ENCODE peak calls at places on chromosome 11, in six cellular contexts. F is IMR-90, W is H9, S is H1, R is trophoblast cell, G is mesenchymal stem cell. H is an unnamed sample.

GRCh38 chr11:2844116-2844515 is 41.5 kb downstream of the CDKN1C start:
- DNase-seq in G (no peak), R (no peak), F (no peak), S (no peak), W (no peak), H (no peak)

GRCh38 chr11:13261600-13262061 is 16.0 kb upstream of the BMAL1 start:
- DNase-seq in G (peak; percentile 93), W (no peak), R (no peak), S (no peak), F (peak; percentile 87), H (no peak)

GRCh38 chr11:47800759-47801158 is 33.6 kb upstream of the FNBP4 start:
- DNase-seq in W (no peak), G (no peak), S (no peak), F (no peak), R (no peak), H (no peak)

GRCh38 chr11:120835601-120836228 is 188.2 kb upstream of the TBCEL start:
- DNase-seq in R (peak; percentile 15), W (no peak), S (no peak), F (peak; percentile 12), G (no peak), H (no peak)

GRCh38 chr11:76321340-76321739 is 59.6 kb downstream of the THAP12 start:
- DNase-seq in R (no peak), S (no peak), F (no peak), W (no peak), G (no peak), H (no peak)

GRCh38 chr11:87063982-87064381 is 26.2 kb downstream of the TMEM135 start:
- DNase-seq in R (peak; percentile 35), G (peak; percentile 16), F (peak; percentile 19), W (no peak), S (no peak), H (no peak)

GRCh38 chr11:122422707-122423106 is 232.8 kb upstream of the UBASH3B start:
- DNase-seq in F (peak; percentile 31), R (peak; percentile 86), G (no peak), S (no peak), W (no peak), H (no peak)

GRCh38 chr11:111631666-111632039 is 29.4 kb downstream of the SIK2 start:
- DNase-seq in F (peak; percentile 88), W (no peak), G (peak; percentile 52), R (peak; percentile 78), S (no peak), H (no peak)

GRCh38 chr11:26331911-26332571 is at the start of gene ANO3:
- DNase-seq in W (peak; percentile 97), G (peak; percentile 83), F (peak; percentile 73), R (peak; percentile 64), S (peak; percentile 97), H (peak; percentile 91)

GRCh38 chr11:126456783-126457542 is 101.5 kb downstream of the ST3GAL4 start:
- DNase-seq in F (no peak), S (no peak), R (no peak), G (no peak), W (no peak), H (no peak)

GRCh38 chr11:126459691-126460404 is 104.4 kb downstream of the ST3GAL4 start:
- DNase-seq in S (no peak), R (no peak), F (peak; percentile 91), W (no peak), G (no peak), H (no peak)

GRCh38 chr11:126457817-126458216 is 102.3 kb downstream of the ST3GAL4 start:
- DNase-seq in G (no peak), S (no peak), R (no peak), F (no peak), W (no peak), H (no peak)

GRCh38 chr11:126452718-126453117 is 97.2 kb downstream of the ST3GAL4 start:
- DNase-seq in W (no peak), G (no peak), F (no peak), S (no peak), R (no peak), H (no peak)

GRCh38 chr11:126456089-126456488 is 100.6 kb downstream of the ST3GAL4 start:
- DNase-seq in F (no peak), G (no peak), S (no peak), W (no peak), R (no peak), H (no peak)
- H2BK5ac ChIP-seq in F (no peak overlapping the region), G (no peak overlapping the region), S (no peak overlapping the region), W (no peak overlapping the region), R (no peak overlapping the region), H (no peak overlapping the region)

GRCh38 chr11:46333129-46333947 is 13.9 kb upstream of the DGKZ start:
- DNase-seq in F (no peak), R (no peak), G (no peak), S (no peak), W (peak; percentile 64), H (no peak)
- H3K4me2 ChIP-seq in F (peak overlapping the region; percentile 43), R (peak overlapping the region; percentile 65), G (peak overlapping the region; percentile 83), S (peak overlapping the region; percentile 79), W (peak overlapping the region; percentile 36), H (peak overlapping the region; percentile 90)

GRCh38 chr11:1082346-1082727 is 7.7 kb downstream of the MUC2 start:
- DNase-seq in R (no peak), F (no peak), S (no peak), G (no peak), W (no peak), H (no peak)

GRCh38 chr11:1082728-1083620 is 8.3 kb downstream of the MUC2 start:
- DNase-seq in S (no peak), R (no peak), G (no peak), W (no peak), F (no peak), H (no peak)

GRCh38 chr11:1084561-1085439 is 10.1 kb downstream of the MUC2 start:
- DNase-seq in W (no peak), S (no peak), R (no peak), G (no peak), F (no peak), H (no peak)

GRCh38 chr11:1085440-1086170 is 10.9 kb downstream of the MUC2 start:
- DNase-seq in W (no peak), G (no peak), S (no peak), F (no peak), R (no peak), H (no peak)

GRCh38 chr11:1083621-1084551 is 9.2 kb downstream of the MUC2 start:
- DNase-seq in S (no peak), W (no peak), R (no peak), F (no peak), G (no peak), H (no peak)
- H3K9me3 ChIP-seq in S (peaks cover 13% of the 10 kb centered on the region), W (no peaks in the 10 kb centered on the region), R (peaks cover 23% of the 10 kb centered on the region), F (peaks cover under 1% of the 10 kb centered on the region), G (no peaks in the 10 kb centered on the region), H (no peaks in the 10 kb centered on the region)

DNA sequence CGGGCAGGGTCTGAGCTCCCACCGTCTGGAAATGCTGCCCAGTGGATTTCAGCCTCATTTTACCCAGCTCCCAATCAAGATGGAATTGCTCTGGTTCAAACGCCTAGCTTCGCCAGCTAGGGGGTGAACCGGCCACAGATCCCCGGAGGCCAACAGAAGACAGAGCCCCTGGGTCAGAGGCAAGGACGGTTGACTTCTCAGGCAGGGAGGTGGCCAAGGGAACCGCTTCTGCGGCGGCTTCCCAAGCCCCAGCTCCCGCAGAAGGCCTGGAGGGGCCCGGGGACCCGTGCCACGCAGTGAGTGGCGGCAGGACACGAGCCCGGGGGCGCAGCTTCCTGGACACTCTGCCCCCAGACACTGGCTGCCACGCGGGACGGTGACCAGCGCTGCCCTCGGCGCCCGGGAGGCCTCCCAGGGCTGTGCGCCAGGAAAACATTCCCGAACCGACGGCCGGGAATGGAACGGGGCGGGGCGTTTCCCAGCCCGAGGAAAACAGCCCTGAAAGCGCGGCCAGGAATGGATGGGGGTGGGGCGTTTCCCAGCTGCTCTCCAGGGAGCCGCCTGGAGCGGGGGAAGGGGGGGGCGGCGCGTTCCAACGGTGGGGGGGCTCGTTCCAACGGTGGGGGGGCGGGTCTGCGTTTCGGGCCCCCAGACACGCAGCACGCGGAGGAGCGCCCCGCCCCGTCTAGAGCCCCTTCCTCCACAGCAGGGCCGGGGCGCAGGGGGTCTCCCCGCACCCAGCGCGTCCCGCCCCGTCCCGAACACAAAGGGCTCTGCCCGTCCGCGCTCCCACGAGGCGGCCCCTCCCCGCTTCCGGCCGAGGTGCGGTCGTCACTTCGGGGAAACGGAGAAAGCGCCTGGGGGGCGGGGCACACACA is 13.5 kb upstream of the B4GALNT4 start:
- DNase-seq in G (peak; percentile 97), W (peak; percentile 88), S (peak; percentile 90), R (peak; percentile 86), F (peak; percentile 94), H (peak; percentile 93)
- H2BK5ac ChIP-seq in G (peak overlapping the region; percentile 93), W (no peak overlapping the region), S (peak overlapping the region; percentile 97), R (peak overlapping the region; percentile 99), F (peak overlapping the region; percentile 100), H (peak overlapping the region; percentile 97)